ENCODE peak calls at places on chromosomes 13 and 19, in ten cellular contexts. S, V, J, I, E, L, A, G, N and O are unnamed samples.

GRCh38 chr19:36265856-36266374 is 51.0 kb downstream of the ZNF146 start:
- DNase-seq in V (no peak), E (no peak), N (no peak), I (no peak), L (no peak), A (no peak), G (no peak), S (no peak), J (no peak), O (no peak)

GRCh38 chr13:99894835-99895427 is 76.6 kb downstream of the ZIC5 start:
- DNase-seq in J (no peak), S (no peak), I (no peak), V (no peak), A (no peak), N (no peak), L (no peak), E (no peak), G (no peak), O (peak)

GRCh38 chr19:10191347-10191746 is 3.4 kb downstream of the DNMT1 start:
- DNase-seq in G (no peak), J (no peak), I (no peak), E (peak), L (no peak), N (no peak), V (no peak), S (no peak), A (peak), O (no peak)

GRCh38 chr13:98650376-98651107 is 73.6 kb upstream of the STK24 start:
- DNase-seq in E (no peak), L (no peak), G (no peak), I (no peak), A (no peak), N (no peak), V (no peak), S (no peak), J (no peak), O (no peak)

GRCh38 chr13:74850893-74851292 is 631.1 kb downstream of the TBC1D4 start:
- DNase-seq in G (no peak), I (no peak), A (no peak), S (no peak), N (no peak), E (no peak), L (no peak), V (no peak), J (no peak), O (peak)

GRCh38 chr19:11738746-11739620 is at the start of gene ZNF823:
- DNase-seq in S (peak), N (peak), L (peak), J (peak), V (peak), A (peak), G (peak), E (peak), I (peak), O (peak)

GRCh38 chr13:39038569-39038898 is 278 bp downstream of the NHLRC3 start:
- DNase-seq in N (peak), I (peak), J (peak), E (no peak), G (peak), S (peak), A (peak), V (no peak), L (peak), O (no peak)

GRCh38 chr19:13778398-13778797 is 4.1 kb downstream of the C19orf53 start:
- DNase-seq in V (no peak), G (no peak), S (no peak), J (no peak), A (no peak), L (no peak), E (no peak), N (no peak), I (no peak), O (no peak)

GRCh38 chr19:13029893-13030292 is 34.6 kb downstream of the NFIX start:
- DNase-seq in G (peak), J (no peak), N (no peak), V (no peak), I (no peak), E (no peak), L (no peak), S (no peak), A (no peak), O (peak)

GRCh38 chr13:44921931-44922758 is 67.1 kb downstream of the NUFIP1 start:
- DNase-seq in I (no peak), A (peak), E (peak), N (no peak), V (peak), L (peak), J (no peak), G (no peak), S (no peak), O (no peak)

GRCh38 chr13:75704194-75704941 is 68.2 kb downstream of the LMO7 start:
- DNase-seq in I (no peak), J (no peak), A (peak), L (no peak), N (no peak), S (no peak), V (peak), E (no peak), G (no peak), O (no peak)

GRCh38 chr13:52319876-52320275 is 86.1 kb downstream of the THSD1 start:
- DNase-seq in V (no peak), J (no peak), E (no peak), L (no peak), G (no peak), I (no peak), S (no peak), N (no peak), A (peak), O (no peak)

GRCh38 chr19:21569497-21569870 is 64.1 kb downstream of the ZNF429 start:
- DNase-seq in L (no peak), V (no peak), E (no peak), I (peak), G (peak), N (peak), J (no peak), A (no peak), S (peak), O (no peak)